ENCODE peak calls at places on chromosomes 1 and 21, in four cellular contexts. D, F, O and R are unnamed samples.

GRCh38 chr1:8880068-8880676 is 1.7 kb upstream of the ENO1 start:
- DNase-seq in D (peak), F (peak), O (peak), R (peak)

GRCh38 chr1:29856663-29857224 is 620.4 kb downstream of the PTPRU start:
- DNase-seq in D (no peak), F (no peak), O (no peak), R (no peak)

GRCh38 chr1:196078691-196079090 is 529.5 kb downstream of the KCNT2 start:
- DNase-seq in D (peak), F (no peak), O (no peak), R (no peak)

GRCh38 chr1:197356723-197357533 is 88.9 kb downstream of the CRB1 start:
- DNase-seq in D (no peak), F (peak), O (peak), R (peak)

GRCh38 chr21:18244721-18245486 is at the start of gene CHODL:
- DNase-seq in D (no peak), F (peak), O (no peak), R (no peak)

GRCh38 chr1:29453502-29454240 is 217.3 kb downstream of the PTPRU start:
- DNase-seq in D (peak), F (no peak), O (peak), R (peak)

GRCh38 chr1:234746798-234747196 is 136.8 kb upstream of the IRF2BP2 start:
- DNase-seq in D (no peak), F (no peak), O (no peak), R (no peak)

GRCh38 chr1:12604114-12604874 is 13.7 kb downstream of the DHRS3 start:
- DNase-seq in D (peak), F (no peak), O (peak), R (peak)

GRCh38 chr1:89721351-89721750 is 88.4 kb downstream of the LRRC8C start:
- DNase-seq in D (no peak), F (no peak), O (no peak), R (peak)

GRCh38 chr1:15966081-15966955 is 9.6 kb downstream of the ZBTB17 start:
- DNase-seq in D (no peak), F (no peak), O (peak), R (peak)

GRCh38 chr1:34549199-34549598 is 205.6 kb upstream of the GJB5 start:
- DNase-seq in D (no peak), F (peak), O (peak), R (peak)

GRCh38 chr1:203597386-203598040 is 29.1 kb upstream of the ATP2B4 start:
- DNase-seq in D (no peak), F (peak), O (no peak), R (no peak)

GRCh38 chr1:150272379-150272840 is at the start of gene C1orf54:
- DNase-seq in D (no peak), F (peak), O (no peak), R (peak)

GRCh38 chr1:198755715-198756114 is 116.9 kb downstream of the PTPRC start:
- DNase-seq in D (no peak), F (no peak), O (no peak), R (no peak)

GRCh38 chr1:101953623-101954022 is 43.1 kb downstream of the OLFM3 start:
- DNase-seq in D (no peak), F (no peak), O (no peak), R (no peak)

GRCh38 chr1:229271448-229272120 is 673 bp downstream of the RAB4A start:
- DNase-seq in D (no peak), F (peak), O (peak), R (peak)

GRCh38 chr1:160942926-160943325 is 11.7 kb downstream of the ITLN2 start:
- DNase-seq in D (no peak), F (no peak), O (no peak), R (peak)

GRCh38 chr1:116497660-116498059 is 73.2 kb downstream of the CD58 start:
- DNase-seq in D (no peak), F (no peak), O (peak), R (no peak)

DNA sequence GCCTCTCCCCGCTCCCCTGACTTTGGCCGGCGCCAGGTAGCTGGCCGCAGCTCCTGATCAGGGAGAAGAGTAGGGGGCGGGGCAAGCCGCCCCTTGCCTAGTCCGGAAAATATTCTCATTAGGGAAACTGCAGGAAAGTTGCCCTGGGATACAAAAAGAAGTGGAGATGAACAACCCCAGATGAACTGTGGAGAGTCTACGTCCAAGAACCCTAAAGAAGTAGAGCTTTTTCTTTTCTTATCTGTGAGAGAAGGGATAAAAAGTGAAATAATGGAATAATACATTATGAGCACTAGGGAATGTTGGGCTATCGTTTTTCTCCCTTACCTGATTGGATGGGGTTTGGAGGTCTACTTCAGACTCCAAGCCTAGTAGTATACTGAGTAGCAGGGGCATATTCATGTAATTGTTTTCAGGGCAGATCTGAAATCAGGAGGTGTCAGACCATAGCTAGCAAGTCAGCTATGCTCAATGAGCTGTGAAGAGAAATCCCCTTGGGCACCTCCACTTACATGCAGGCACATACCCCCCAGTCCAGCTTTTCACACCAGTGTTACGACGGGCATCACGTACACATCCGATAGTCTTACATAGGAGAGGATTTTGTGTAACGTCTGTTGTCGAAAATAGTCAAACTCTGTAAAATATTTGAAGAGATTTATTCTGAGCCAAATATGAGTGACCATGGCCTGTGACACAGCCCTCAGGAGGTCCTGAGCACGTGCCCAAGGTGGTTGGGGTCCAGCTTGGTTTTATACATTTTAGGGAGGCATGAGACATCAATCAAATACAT is 1.7 kb upstream of the DUSP10 start:
- DNase-seq in D (no peak), F (no peak), O (no peak), R (no peak)
- TF ChIP-seq POLR2A in D (no peak), F (no peak), O (no peak), R (no peak)

DNA sequence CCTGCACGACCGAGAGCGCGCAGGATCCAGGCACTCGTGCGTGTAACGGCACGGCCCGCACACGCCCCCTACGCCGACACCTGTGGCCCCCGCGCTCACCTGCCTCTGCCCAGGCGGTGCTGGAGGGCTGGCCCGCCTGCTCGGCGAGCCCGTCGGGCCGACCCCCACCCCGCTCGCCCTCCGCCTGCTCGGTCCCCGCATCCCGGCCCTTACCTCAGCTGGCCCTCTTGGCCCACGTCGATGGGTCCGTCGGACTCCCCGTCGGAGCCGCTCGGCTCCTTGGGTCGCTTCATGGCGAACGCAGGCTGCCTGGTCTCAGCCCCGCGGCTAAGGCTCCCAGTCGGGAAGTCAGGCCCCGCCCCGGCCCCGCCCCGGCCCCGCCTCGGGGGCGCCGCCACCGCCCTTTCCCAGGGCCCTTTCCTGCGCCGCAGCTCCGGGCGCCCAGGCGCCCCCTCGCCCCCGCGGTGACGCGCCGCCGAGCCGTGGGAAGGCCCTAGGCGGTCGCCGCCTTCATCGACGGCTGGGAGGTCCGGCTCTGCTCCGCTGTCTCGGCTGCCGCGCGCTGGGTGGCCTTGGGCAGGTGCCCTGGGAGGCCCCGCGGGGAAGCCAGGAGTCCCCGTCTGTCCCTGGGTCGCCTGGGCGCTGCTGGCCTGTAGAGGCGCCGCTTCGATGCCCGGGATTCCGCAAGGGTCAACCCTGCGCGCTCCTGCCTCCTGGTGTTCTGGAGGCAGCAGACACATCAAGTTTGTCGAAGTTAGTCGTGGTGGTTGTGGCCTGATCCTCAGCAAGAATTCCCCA is at the start of gene HEYL:
- DNase-seq in D (peak), F (peak), O (peak), R (peak)
- TF ChIP-seq POLR2A in D (peak), F (no peak), O (peak), R (no peak)

GRCh38 chr1:18884419-18884717 is 18.0 kb downstream of the ALDH4A1 start:
- DNase-seq in D (no peak), F (no peak), O (no peak), R (no peak)
- TF ChIP-seq POLR2A in D (no peak), F (no peak), O (no peak), R (no peak)

DNA sequence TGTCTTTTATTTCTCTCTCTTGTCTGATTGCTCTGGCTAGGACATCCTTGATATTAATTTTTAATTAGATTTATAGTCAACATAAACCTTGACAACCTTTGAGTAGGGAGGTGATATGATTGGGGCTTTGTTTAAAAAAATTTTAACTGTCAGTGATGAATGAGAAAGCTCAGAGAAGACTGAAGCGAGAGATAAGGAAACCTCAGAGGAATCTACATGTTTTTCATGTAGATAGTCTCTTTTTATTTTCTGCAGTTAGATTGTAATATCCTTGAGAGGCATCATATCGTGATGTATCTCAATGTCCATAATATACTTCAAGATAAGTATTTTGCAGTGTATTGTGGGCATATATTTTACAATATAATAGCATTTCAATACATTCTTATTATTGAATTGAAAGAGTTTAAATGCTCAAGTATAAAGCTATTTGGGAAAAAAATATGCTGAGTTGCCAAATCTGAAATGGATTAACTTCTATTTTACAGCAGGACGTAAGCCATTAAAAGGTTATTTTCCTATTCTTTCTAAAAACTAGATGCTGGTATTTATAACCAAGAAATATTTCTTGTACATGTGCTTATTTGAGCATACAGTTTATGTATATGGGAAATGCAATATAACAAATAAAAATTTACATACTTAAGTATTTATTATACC is 802.4 kb upstream of the ADGRL4 start:
- DNase-seq in D (no peak), F (no peak), O (no peak), R (no peak)
- TF ChIP-seq POLR2A in D (no peak), F (no peak), O (no peak), R (no peak)

GRCh38 chr1:226026833-226027232 is 27.7 kb upstream of the SDE2 start:
- DNase-seq in D (no peak), F (no peak), O (no peak), R (no peak)
- TF ChIP-seq POLR2A in D (no peak), F (no peak), O (no peak), R (no peak)